ENCODE peak calls at places on chromosomes 13 and 19, in four cellular contexts. W, A, R and Q are unnamed samples.

GRCh38 chr19:10835089-10835753 is 791 bp downstream of the TMED1 start:
- DNase-seq in W (no peak), R (peak; percentile 100), A (peak; percentile 42), Q (no peak)

GRCh38 chr19:49677901-49678674 is 1.0 kb downstream of the PRMT1 start:
- DNase-seq in R (peak; percentile 92), W (peak; percentile 93), A (peak; percentile 69), Q (peak; percentile 77)

GRCh38 chr19:47486900-47487299 is 2.9 kb upstream of the KPTN start:
- DNase-seq in R (no peak), A (no peak), W (no peak), Q (no peak)

GRCh38 chr19:45883881-45884681 is 1.9 kb downstream of the IRF2BP1 start:
- DNase-seq in R (no peak), W (no peak), A (peak; percentile 38), Q (peak; percentile 30)

GRCh38 chr13:93200626-93201025 is 26.0 kb upstream of the GPC6 start:
- DNase-seq in R (no peak), W (no peak), A (no peak), Q (no peak)

GRCh38 chr19:29596885-29597525 is 9.1 kb upstream of the POP4 start:
- DNase-seq in R (no peak), A (no peak), W (peak; percentile 20), Q (no peak)

GRCh38 chr19:29942404-29943261 is 594 bp downstream of the URI1 start:
- DNase-seq in R (peak; percentile 39), A (peak; percentile 60), W (peak; percentile 54), Q (peak; percentile 49)

GRCh38 chr13:21894703-21895699 is 224.1 kb downstream of the FGF9 start:
- DNase-seq in R (no peak), A (no peak), W (no peak), Q (no peak)

GRCh38 chr13:45162821-45163220 is 38.0 kb downstream of the KCTD4 start:
- DNase-seq in W (no peak), A (no peak), R (no peak), Q (no peak)

GRCh38 chr19:4977299-4978174 is 8.6 kb downstream of the KDM4B start:
- DNase-seq in R (peak; percentile 68), A (peak; percentile 38), W (no peak), Q (no peak)

GRCh38 chr19:4979211-4979807 is 10.4 kb downstream of the KDM4B start:
- DNase-seq in R (no peak), A (peak; percentile 45), W (no peak), Q (no peak)

GRCh38 chr19:4980838-4981680 is 12.1 kb downstream of the KDM4B start:
- DNase-seq in A (no peak), R (no peak), W (no peak), Q (no peak)

GRCh38 chr19:4981681-4981958 is 12.7 kb downstream of the KDM4B start:
- DNase-seq in R (no peak), A (no peak), W (no peak), Q (no peak)

DNA sequence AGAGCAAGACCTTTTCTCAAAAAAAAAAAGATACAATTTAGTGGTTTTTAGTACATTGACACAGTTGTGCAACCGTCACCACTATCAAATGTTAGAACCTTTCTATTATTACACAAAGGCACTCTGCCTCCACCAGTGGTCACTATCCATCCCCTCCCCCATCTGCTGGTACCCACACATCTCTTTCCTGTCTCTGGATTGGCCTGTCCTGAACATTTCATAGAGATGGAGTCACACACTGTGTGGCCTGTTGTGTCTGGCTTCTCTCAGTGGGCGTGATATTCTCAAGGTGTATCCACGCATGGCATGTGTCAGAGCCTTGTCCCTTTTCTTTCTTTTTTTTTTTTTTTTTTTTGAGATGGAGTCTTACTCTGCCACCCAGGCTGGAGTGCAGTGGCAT is 11.2 kb downstream of the KDM4B start:
- DNase-seq in W (no peak), A (no peak), R (peak; percentile 96), Q (no peak)
- H3K4me1 ChIP-seq in W (peaks cover 24% of the 10 kb centered on the region), A (peaks cover 58% of the 10 kb centered on the region), R (peaks cover 40% of the 10 kb centered on the region), Q (peaks cover 17% of the 10 kb centered on the region)

GRCh38 chr19:6271721-6272410 is 7.9 kb downstream of the MLLT1 start:
- DNase-seq in A (peak; percentile 81), R (no peak), W (no peak), Q (peak; percentile 73)

GRCh38 chr19:6273701-6274601 is 5.8 kb downstream of the MLLT1 start:
- DNase-seq in W (no peak), R (no peak), A (peak; percentile 88), Q (peak; percentile 90)

GRCh38 chr19:6271251-6271650 is 8.5 kb downstream of the MLLT1 start:
- DNase-seq in W (no peak), A (no peak), R (no peak), Q (no peak)

GRCh38 chr19:6272913-6273600 is 6.7 kb downstream of the MLLT1 start:
- DNase-seq in R (no peak), W (no peak), A (no peak), Q (no peak)

GRCh38 chr19:6272411-6272791 is 7.4 kb downstream of the MLLT1 start:
- DNase-seq in W (no peak), R (no peak), A (no peak), Q (no peak)
- H3K4me1 ChIP-seq in W (peaks cover 21% of the 10 kb centered on the region), R (peaks cover 40% of the 10 kb centered on the region), A (peaks cover 74% of the 10 kb centered on the region), Q (peaks cover 39% of the 10 kb centered on the region)

DNA sequence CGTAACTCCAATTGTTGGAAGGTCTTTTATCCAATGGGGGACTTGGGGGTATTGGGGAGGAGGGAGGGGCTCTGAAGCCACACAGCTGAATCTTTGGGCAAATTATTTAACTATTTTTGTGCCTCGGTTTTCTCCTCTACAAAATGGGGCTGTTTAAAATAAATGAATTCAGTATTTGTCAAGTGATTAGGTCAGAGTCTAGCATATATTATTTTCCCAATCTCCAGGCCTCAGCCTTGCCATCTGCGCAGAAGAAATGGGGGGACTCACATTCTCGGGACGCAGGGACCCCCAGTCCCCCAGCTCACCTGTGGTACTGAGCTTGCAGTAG is 1.5 kb downstream of the TLE5 start:
- DNase-seq in A (no peak), W (no peak), R (no peak), Q (no peak)
- H3K4me1 ChIP-seq in A (peaks cover 77% of the 10 kb centered on the region), W (peaks cover 15% of the 10 kb centered on the region), R (peaks cover 9% of the 10 kb centered on the region), Q (peaks cover 9% of the 10 kb centered on the region)

GRCh38 chr19:3455960-3456601 is 24.2 kb downstream of the SMIM24 start:
- DNase-seq in W (no peak), R (no peak), A (no peak), Q (no peak)

GRCh38 chr19:3456925-3457530 is 23.3 kb downstream of the SMIM24 start:
- DNase-seq in W (no peak), R (no peak), A (no peak), Q (no peak)

GRCh38 chr19:3453840-3454239 is 26.5 kb downstream of the SMIM24 start:
- DNase-seq in R (no peak), W (no peak), A (no peak), Q (no peak)

GRCh38 chr19:3454656-3455392 is 25.5 kb downstream of the SMIM24 start:
- DNase-seq in A (no peak), R (no peak), W (no peak), Q (no peak)

GRCh38 chr19:3455393-3455955 is 24.9 kb downstream of the SMIM24 start:
- DNase-seq in W (no peak), R (no peak), A (no peak), Q (no peak)
- H3K4me1 ChIP-seq in W (peaks cover 13% of the 10 kb centered on the region), R (peaks cover 2% of the 10 kb centered on the region), A (peaks cover 26% of the 10 kb centered on the region), Q (peaks cover 9% of the 10 kb centered on the region)

GRCh38 chr13:99312493-99312883 is 5.3 kb upstream of the GPR183 start:
- DNase-seq in W (no peak), R (peak; percentile 48), A (peak; percentile 37), Q (peak; percentile 44)

GRCh38 chr13:99315186-99315585 is 8.0 kb upstream of the GPR183 start:
- DNase-seq in A (no peak), W (no peak), R (no peak), Q (no peak)

GRCh38 chr13:99314640-99315176 is 7.5 kb upstream of the GPR183 start:
- DNase-seq in W (no peak), A (no peak), R (no peak), Q (no peak)

GRCh38 chr13:99313473-99313872 is 6.3 kb upstream of the GPR183 start:
- DNase-seq in W (peak; percentile 45), R (no peak), A (no peak), Q (no peak)

GRCh38 chr13:99313941-99314340 is 6.7 kb upstream of the GPR183 start:
- DNase-seq in A (no peak), W (no peak), R (no peak), Q (no peak)
- H3K4me1 ChIP-seq in A (peaks cover 9% of the 10 kb centered on the region), W (peaks cover 10% of the 10 kb centered on the region), R (no peaks in the 10 kb centered on the region), Q (peaks cover 11% of the 10 kb centered on the region)

GRCh38 chr13:110404321-110404720 is 97.2 kb downstream of the COL4A2 start:
- DNase-seq in R (no peak), A (no peak), W (no peak), Q (no peak)
- H3K4me1 ChIP-seq in R (peaks cover 25% of the 10 kb centered on the region), A (no peaks in the 10 kb centered on the region), W (peaks cover 3% of the 10 kb centered on the region), Q (peaks cover 29% of the 10 kb centered on the region)

DNA sequence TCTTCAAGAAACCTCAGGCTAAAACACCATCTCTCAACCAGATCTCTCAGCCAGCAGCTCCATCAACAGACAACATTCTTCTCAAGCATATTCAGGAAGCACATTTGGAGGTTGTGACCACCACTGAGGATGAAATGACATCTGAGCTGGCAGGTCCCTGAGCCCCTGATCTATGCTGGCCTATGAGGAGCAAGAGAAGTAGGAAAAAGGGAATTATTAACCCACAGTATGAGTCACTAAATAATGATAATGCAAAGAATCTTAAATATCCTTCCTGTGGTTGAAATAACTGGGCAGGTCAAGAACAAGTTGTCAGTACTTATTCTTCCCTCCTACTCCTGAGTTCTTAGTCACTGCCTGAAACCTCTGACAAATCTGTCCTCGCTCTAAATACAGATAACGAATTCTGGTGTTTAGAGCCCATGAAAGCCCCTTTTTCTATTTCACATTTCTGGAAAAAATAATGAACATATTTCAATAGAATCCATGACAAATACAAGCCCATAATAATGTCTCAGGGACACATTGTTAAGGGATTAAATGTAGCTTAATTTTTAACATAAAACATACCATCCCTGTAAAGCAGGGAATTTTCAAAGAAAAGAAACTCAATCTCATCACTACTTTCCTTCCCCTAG is 225.8 kb upstream of the IRS2 start:
- DNase-seq in R (peak; percentile 76), A (no peak), W (no peak), Q (no peak)
- H3K4me1 ChIP-seq in R (peaks cover under 1% of the 10 kb centered on the region), A (peaks cover 16% of the 10 kb centered on the region), W (peaks cover under 1% of the 10 kb centered on the region), Q (no peaks in the 10 kb centered on the region)

GRCh38 chr19:18320865-18321728 is 1.8 kb downstream of the LSM4 start:
- DNase-seq in A (no peak), R (no peak), W (no peak), Q (no peak)
- H3K4me1 ChIP-seq in A (peaks cover 57% of the 10 kb centered on the region), R (peaks cover 33% of the 10 kb centered on the region), W (peaks cover 8% of the 10 kb centered on the region), Q (peaks cover 28% of the 10 kb centered on the region)

GRCh38 chr13:49622174-49622946 is 5.9 kb upstream of the ARL11 start:
- DNase-seq in W (no peak), A (no peak), R (no peak), Q (no peak)
- H3K4me1 ChIP-seq in W (peaks cover 4% of the 10 kb centered on the region), A (peaks cover 5% of the 10 kb centered on the region), R (peaks cover 2% of the 10 kb centered on the region), Q (no peaks in the 10 kb centered on the region)